ENCODE peak calls at places on chromosomes 1 and 21, in four cellular contexts. One of them, this sample, is unnamed.

GRCh38 chr1:248681651-248682050 is 20.9 kb downstream of the OR14I1 start:
- DNase-seq in PC-3: no peak
- DNase-seq in keratinocyte: no peak
- DNase-seq in AG04450: no peak
- DNase-seq in this sample: no peak

GRCh38 chr1:16067127-16067768 is 6.2 kb downstream of the FAM131C start:
- DNase-seq in PC-3: no peak
- DNase-seq in keratinocyte: no peak
- DNase-seq in AG04450: no peak
- DNase-seq in this sample: no peak

GRCh38 chr1:51973587-51974474 is 16.7 kb downstream of the RAB3B start:
- DNase-seq in PC-3: peak
- DNase-seq in keratinocyte: no peak
- DNase-seq in AG04450: no peak
- DNase-seq in this sample: peak

GRCh38 chr21:44640761-44641160 is 3.6 kb downstream of the KRTAP10-10 start:
- DNase-seq in PC-3: no peak
- DNase-seq in keratinocyte: no peak
- DNase-seq in AG04450: no peak
- DNase-seq in this sample: no peak

GRCh38 chr21:30268608-30269197 is 14.0 kb downstream of the KRTAP24-1 start:
- DNase-seq in PC-3: peak
- DNase-seq in keratinocyte: no peak
- DNase-seq in AG04450: no peak
- DNase-seq in this sample: peak

GRCh38 chr1:108691128-108691885 is 803 bp upstream of the PRPF38B start:
- DNase-seq in PC-3: no peak
- DNase-seq in keratinocyte: no peak
- DNase-seq in AG04450: no peak
- DNase-seq in this sample: no peak

GRCh38 chr21:46022551-46023107 is 41.1 kb downstream of the COL6A1 start:
- DNase-seq in PC-3: no peak
- DNase-seq in keratinocyte: no peak
- DNase-seq in AG04450: no peak
- DNase-seq in this sample: peak

GRCh38 chr1:234923626-234924025 is 205.0 kb downstream of the TOMM20 start:
- DNase-seq in PC-3: no peak
- DNase-seq in keratinocyte: no peak
- DNase-seq in AG04450: no peak
- DNase-seq in this sample: no peak

GRCh38 chr1:109509176-109510134 is at the start of gene AMIGO1:
- DNase-seq in PC-3: peak
- DNase-seq in keratinocyte: no peak
- DNase-seq in AG04450: no peak
- DNase-seq in this sample: peak

GRCh38 chr1:36304521-36304920 is 1.6 kb upstream of the SH3D21 start:
- DNase-seq in PC-3: no peak
- DNase-seq in keratinocyte: no peak
- DNase-seq in AG04450: no peak
- DNase-seq in this sample: no peak

GRCh38 chr21:32559004-32559610 is 26.2 kb downstream of the TCP10L start:
- DNase-seq in PC-3: no peak
- DNase-seq in keratinocyte: no peak
- DNase-seq in AG04450: no peak
- DNase-seq in this sample: no peak

GRCh38 chr1:212012034-212012740 is 23.2 kb downstream of the INTS7 start:
- DNase-seq in PC-3: peak
- DNase-seq in keratinocyte: no peak
- DNase-seq in AG04450: no peak
- DNase-seq in this sample: peak

GRCh38 chr1:197066277-197066676 is 783 bp downstream of the F13B start:
- DNase-seq in PC-3: no peak
- DNase-seq in keratinocyte: no peak
- DNase-seq in AG04450: no peak
- DNase-seq in this sample: no peak

GRCh38 chr1:197066719-197067456 is at the start of gene F13B:
- DNase-seq in PC-3: peak
- DNase-seq in keratinocyte: no peak
- DNase-seq in AG04450: no peak
- DNase-seq in this sample: peak

GRCh38 chr1:197065549-197065948 is 1.5 kb downstream of the F13B start:
- DNase-seq in PC-3: no peak
- DNase-seq in keratinocyte: no peak
- DNase-seq in AG04450: no peak
- DNase-seq in this sample: peak

GRCh38 chr1:197062692-197063091 is 4.4 kb downstream of the F13B start:
- DNase-seq in PC-3: no peak
- DNase-seq in keratinocyte: no peak
- DNase-seq in AG04450: no peak
- DNase-seq in this sample: no peak

GRCh38 chr1:197063212-197063611 is 3.8 kb downstream of the F13B start:
- DNase-seq in PC-3: no peak
- DNase-seq in keratinocyte: no peak
- DNase-seq in AG04450: no peak
- DNase-seq in this sample: no peak
- TF ChIP-seq CTCF in PC-3: no peak
- TF ChIP-seq CTCF in keratinocyte: no peak
- TF ChIP-seq CTCF in AG04450: no peak
- TF ChIP-seq CTCF in this sample: no peak

GRCh38 chr1:77889240-77889637 is 815 bp downstream of the NEXN start:
- DNase-seq in PC-3: peak
- DNase-seq in keratinocyte: no peak
- DNase-seq in AG04450: peak
- DNase-seq in this sample: peak

GRCh38 chr1:77888429-77889239 is at the start of gene NEXN:
- DNase-seq in PC-3: peak
- DNase-seq in keratinocyte: no peak
- DNase-seq in AG04450: peak
- DNase-seq in this sample: peak

GRCh38 chr1:77891200-77891599 is 2.8 kb downstream of the NEXN start:
- DNase-seq in PC-3: no peak
- DNase-seq in keratinocyte: no peak
- DNase-seq in AG04450: no peak
- DNase-seq in this sample: no peak

GRCh38 chr1:77888071-77888428 is 374 bp upstream of the NEXN start:
- DNase-seq in PC-3: peak
- DNase-seq in keratinocyte: no peak
- DNase-seq in AG04450: peak
- DNase-seq in this sample: peak

DNA sequence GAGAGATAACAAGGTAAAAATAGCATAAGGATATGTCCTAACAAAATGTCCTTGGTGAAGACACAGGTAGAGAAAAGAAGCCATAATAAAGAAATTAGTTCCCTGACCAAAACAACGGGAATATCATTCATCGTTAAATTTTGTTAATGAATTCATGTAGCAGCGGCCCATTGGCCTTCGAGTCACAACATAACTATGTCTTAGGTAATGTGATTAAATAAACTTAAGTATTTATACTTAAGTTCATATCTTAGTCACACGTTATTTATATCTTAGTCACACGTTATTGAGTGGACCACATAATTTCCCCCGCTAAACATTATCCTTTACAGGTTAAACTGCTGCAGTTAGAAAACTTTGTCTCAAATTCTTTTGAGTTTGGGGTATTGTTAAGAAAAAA is 1.2 kb downstream of the NEXN start:
- DNase-seq in PC-3: peak
- DNase-seq in keratinocyte: peak
- DNase-seq in AG04450: peak
- DNase-seq in this sample: peak
- H3K4me3 ChIP-seq in PC-3: peak
- H3K4me3 ChIP-seq in keratinocyte: peak
- H3K4me3 ChIP-seq in AG04450: peak
- H3K4me3 ChIP-seq in this sample: peak

GRCh38 chr1:111887385-111887784 is 102.1 kb downstream of the KCND3 start:
- DNase-seq in PC-3: no peak
- DNase-seq in keratinocyte: no peak
- DNase-seq in AG04450: no peak
- DNase-seq in this sample: no peak

GRCh38 chr1:111882537-111882936 is 106.9 kb downstream of the KCND3 start:
- DNase-seq in PC-3: no peak
- DNase-seq in keratinocyte: no peak
- DNase-seq in AG04450: no peak
- DNase-seq in this sample: no peak

GRCh38 chr1:111882986-111883560 is 106.4 kb downstream of the KCND3 start:
- DNase-seq in PC-3: no peak
- DNase-seq in keratinocyte: no peak
- DNase-seq in AG04450: no peak
- DNase-seq in this sample: no peak

GRCh38 chr1:111886741-111887140 is 102.7 kb downstream of the KCND3 start:
- DNase-seq in PC-3: no peak
- DNase-seq in keratinocyte: no peak
- DNase-seq in AG04450: no peak
- DNase-seq in this sample: no peak

GRCh38 chr1:111884772-111885443 is 104.6 kb downstream of the KCND3 start:
- DNase-seq in PC-3: no peak
- DNase-seq in keratinocyte: no peak
- DNase-seq in AG04450: no peak
- DNase-seq in this sample: no peak
- TF ChIP-seq CTCF in PC-3: no peak
- TF ChIP-seq CTCF in keratinocyte: peak
- TF ChIP-seq CTCF in AG04450: no peak
- TF ChIP-seq CTCF in this sample: no peak

GRCh38 chr1:196887515-196888239 is at the start of gene CFHR4:
- DNase-seq in PC-3: no peak
- DNase-seq in keratinocyte: no peak
- DNase-seq in AG04450: no peak
- DNase-seq in this sample: no peak

GRCh38 chr1:196891251-196891650 is 3.4 kb downstream of the CFHR4 start:
- DNase-seq in PC-3: no peak
- DNase-seq in keratinocyte: no peak
- DNase-seq in AG04450: no peak
- DNase-seq in this sample: no peak

GRCh38 chr1:196896355-196896754 is 8.5 kb downstream of the CFHR4 start:
- DNase-seq in PC-3: no peak
- DNase-seq in keratinocyte: no peak
- DNase-seq in AG04450: no peak
- DNase-seq in this sample: no peak

GRCh38 chr1:196890668-196891067 is 2.8 kb downstream of the CFHR4 start:
- DNase-seq in PC-3: no peak
- DNase-seq in keratinocyte: no peak
- DNase-seq in AG04450: no peak
- DNase-seq in this sample: no peak
- H3K4me3 ChIP-seq in PC-3: no peak
- H3K4me3 ChIP-seq in keratinocyte: no peak
- H3K4me3 ChIP-seq in AG04450: no peak
- H3K4me3 ChIP-seq in this sample: no peak

DNA sequence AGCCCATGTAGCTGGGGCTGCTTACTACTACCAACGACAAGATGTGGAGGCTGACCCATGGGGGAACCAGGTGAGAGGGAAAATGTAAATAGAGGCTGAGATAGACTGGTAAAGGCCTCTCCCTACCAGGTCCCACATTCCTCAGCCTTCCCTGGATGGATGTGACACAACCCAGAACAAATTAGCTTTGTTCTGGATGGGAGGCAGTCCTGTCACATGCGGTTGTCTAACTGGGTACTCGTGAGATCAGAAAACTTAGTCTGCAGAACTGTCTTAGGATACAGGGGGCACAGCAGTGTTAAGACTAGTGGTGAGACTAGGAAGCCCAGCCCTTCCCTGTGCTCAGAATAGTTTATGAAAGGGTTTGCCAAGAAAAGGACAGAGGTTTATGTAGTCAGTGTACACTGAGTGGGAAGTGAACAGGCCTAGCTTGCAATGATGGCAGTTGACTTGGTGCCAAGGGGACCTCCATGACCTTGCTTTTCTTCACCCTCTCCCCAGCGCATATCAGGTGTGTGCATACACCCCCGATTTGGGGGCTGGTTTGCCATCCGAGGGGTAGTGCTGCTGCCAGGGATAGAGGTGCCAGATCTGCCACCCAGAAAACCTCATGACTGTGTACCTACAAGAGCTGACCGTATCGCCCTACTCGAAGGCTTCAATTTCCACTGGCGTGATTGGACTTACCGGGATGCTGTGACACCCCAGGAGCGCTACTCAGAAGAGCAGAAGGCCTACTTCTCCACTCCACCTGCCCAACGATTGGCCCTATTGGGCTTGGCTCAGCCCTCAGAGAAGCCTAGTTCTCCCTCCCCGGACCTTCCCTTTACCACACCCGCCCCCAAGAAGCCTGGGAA is 8.4 kb downstream of the MMACHC start:
- DNase-seq in PC-3: no peak
- DNase-seq in keratinocyte: no peak
- DNase-seq in AG04450: no peak
- DNase-seq in this sample: peak
- TF ChIP-seq CTCF in PC-3: peak
- TF ChIP-seq CTCF in keratinocyte: no peak
- TF ChIP-seq CTCF in AG04450: peak
- TF ChIP-seq CTCF in this sample: peak

GRCh38 chr1:7048395-7048794 is 263.1 kb downstream of the CAMTA1 start:
- DNase-seq in PC-3: no peak
- DNase-seq in keratinocyte: no peak
- DNase-seq in AG04450: no peak
- DNase-seq in this sample: no peak
- H3K4me3 ChIP-seq in PC-3: no peak
- H3K4me3 ChIP-seq in keratinocyte: no peak
- H3K4me3 ChIP-seq in AG04450: no peak
- H3K4me3 ChIP-seq in this sample: no peak

GRCh38 chr1:7886346-7886745 is 33.5 kb upstream of the UTS2 start:
- DNase-seq in PC-3: peak
- DNase-seq in keratinocyte: no peak
- DNase-seq in AG04450: no peak
- DNase-seq in this sample: peak

GRCh38 chr1:7891804-7892203 is 38.9 kb upstream of the UTS2 start:
- DNase-seq in PC-3: no peak
- DNase-seq in keratinocyte: no peak
- DNase-seq in AG04450: no peak
- DNase-seq in this sample: no peak

GRCh38 chr1:7890853-7891252 is 38.0 kb upstream of the UTS2 start:
- DNase-seq in PC-3: no peak
- DNase-seq in keratinocyte: no peak
- DNase-seq in AG04450: no peak
- DNase-seq in this sample: no peak

GRCh38 chr1:7885513-7886298 is 32.8 kb upstream of the UTS2 start:
- DNase-seq in PC-3: peak
- DNase-seq in keratinocyte: peak
- DNase-seq in AG04450: no peak
- DNase-seq in this sample: no peak

GRCh38 chr1:7888248-7889010 is 35.6 kb upstream of the UTS2 start:
- DNase-seq in PC-3: peak
- DNase-seq in keratinocyte: no peak
- DNase-seq in AG04450: peak
- DNase-seq in this sample: peak
- TF ChIP-seq CTCF in PC-3: no peak
- TF ChIP-seq CTCF in keratinocyte: no peak
- TF ChIP-seq CTCF in AG04450: no peak
- TF ChIP-seq CTCF in this sample: no peak

DNA sequence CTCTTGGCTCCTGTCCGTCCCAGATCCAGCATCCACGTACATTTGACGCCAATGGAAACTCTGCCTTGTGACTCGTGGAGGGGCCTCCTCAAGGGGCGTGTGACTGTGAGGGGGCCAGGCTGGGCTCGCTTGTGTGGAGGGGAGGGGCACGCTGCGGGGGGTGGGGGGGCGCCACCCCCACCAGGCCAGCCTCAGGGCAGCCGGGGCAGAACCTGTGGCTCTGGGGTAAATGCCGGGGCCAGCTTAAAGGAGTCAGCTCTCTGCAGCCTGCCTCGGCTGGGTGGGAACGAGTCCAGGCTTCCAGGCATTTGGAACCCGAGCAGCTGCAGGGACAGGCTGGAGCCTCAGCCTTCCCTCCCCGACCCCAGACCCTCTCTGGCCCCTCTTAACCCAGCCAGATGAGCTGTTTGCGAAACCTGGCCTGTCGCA is 94.0 kb downstream of the SIK1 start:
- DNase-seq in PC-3: no peak
- DNase-seq in keratinocyte: no peak
- DNase-seq in AG04450: no peak
- DNase-seq in this sample: peak
- H3K4me3 ChIP-seq in PC-3: peak
- H3K4me3 ChIP-seq in keratinocyte: peak
- H3K4me3 ChIP-seq in AG04450: peak
- H3K4me3 ChIP-seq in this sample: no peak

This sample was measured in fibroblast of mammary gland.